ENCODE peak calls at places on chromosome 7, in four cellular contexts. One of them, this sample, is unnamed. For H3K27me3, the result is how much of the 10 kb centered on the place peaks cover.

GRCh38 chr7:130481898-130482297 is 10.0 kb upstream of the MEST start:
- DNase-seq in heart right ventricle: no peak
- DNase-seq in AG04450: no peak
- DNase-seq in aorta: no peak
- DNase-seq in this sample: no peak

GRCh38 chr7:83640240-83640639 is 8.7 kb downstream of the SEMA3E start:
- DNase-seq in heart right ventricle: no peak
- DNase-seq in AG04450: no peak
- DNase-seq in aorta: no peak
- DNase-seq in this sample: no peak

GRCh38 chr7:132029369-132030160 is 473.1 kb upstream of the PODXL start:
- DNase-seq in heart right ventricle: no peak
- DNase-seq in AG04450: no peak
- DNase-seq in aorta: no peak
- DNase-seq in this sample: no peak

GRCh38 chr7:87395442-87396020 is 50.1 kb downstream of the CROT start:
- DNase-seq in heart right ventricle: no peak
- DNase-seq in AG04450: no peak
- DNase-seq in aorta: no peak
- DNase-seq in this sample: no peak

GRCh38 chr7:100418930-100419659 is 9.4 kb downstream of the ZCWPW1 start:
- DNase-seq in heart right ventricle: no peak
- DNase-seq in AG04450: no peak
- DNase-seq in aorta: no peak
- DNase-seq in this sample: no peak

GRCh38 chr7:95933618-95934017 is 161.3 kb downstream of the DYNC1I1 start:
- DNase-seq in heart right ventricle: no peak
- DNase-seq in AG04450: no peak
- DNase-seq in aorta: no peak
- DNase-seq in this sample: no peak

GRCh38 chr7:137846588-137847417 is at the start of gene DGKI:
- DNase-seq in heart right ventricle: no peak
- DNase-seq in AG04450: no peak
- DNase-seq in aorta: peak
- DNase-seq in this sample: no peak

GRCh38 chr7:137164251-137164650 is 179.3 kb downstream of the PTN start:
- DNase-seq in heart right ventricle: no peak
- DNase-seq in AG04450: no peak
- DNase-seq in aorta: no peak
- DNase-seq in this sample: no peak

GRCh38 chr7:97844036-97844435 is 28.2 kb downstream of the ASNS start:
- DNase-seq in heart right ventricle: no peak
- DNase-seq in AG04450: no peak
- DNase-seq in aorta: no peak
- DNase-seq in this sample: no peak

DNA sequence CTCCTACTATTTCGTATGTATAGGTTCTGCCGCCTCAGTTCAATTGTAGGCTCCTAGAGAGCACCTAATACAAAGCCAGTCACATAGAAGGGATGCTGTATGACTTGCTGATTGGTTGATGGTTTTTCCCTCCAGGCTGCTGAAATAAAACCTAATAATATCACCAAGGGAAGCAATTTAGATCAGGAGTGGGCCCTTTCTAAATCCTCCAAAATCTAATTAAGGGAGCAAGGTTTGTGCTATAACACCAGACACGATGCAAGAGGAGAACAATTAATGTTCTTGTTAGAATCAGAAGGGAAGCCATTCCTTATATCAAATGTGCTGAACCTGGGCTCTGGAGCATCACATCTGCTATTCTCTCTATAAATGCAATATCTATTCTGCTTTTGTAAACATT is 42.0 kb upstream of the SLC13A1 start:
- DNase-seq in heart right ventricle: no peak
- DNase-seq in AG04450: no peak
- DNase-seq in aorta: no peak
- DNase-seq in this sample: no peak
- H3K4me3 ChIP-seq in heart right ventricle: no peak
- H3K4me3 ChIP-seq in AG04450: no peak
- H3K4me3 ChIP-seq in aorta: no peak
- H3K4me3 ChIP-seq in this sample: no peak

GRCh38 chr7:42090806-42091205 is 146.2 kb downstream of the GLI3 start:
- DNase-seq in heart right ventricle: no peak
- DNase-seq in AG04450: no peak
- DNase-seq in aorta: no peak
- DNase-seq in this sample: no peak
- H3K27me3 ChIP-seq in heart right ventricle: under half
- H3K27me3 ChIP-seq in AG04450: under half
- H3K27me3 ChIP-seq in aorta: under half
- H3K27me3 ChIP-seq in this sample: under half

DNA sequence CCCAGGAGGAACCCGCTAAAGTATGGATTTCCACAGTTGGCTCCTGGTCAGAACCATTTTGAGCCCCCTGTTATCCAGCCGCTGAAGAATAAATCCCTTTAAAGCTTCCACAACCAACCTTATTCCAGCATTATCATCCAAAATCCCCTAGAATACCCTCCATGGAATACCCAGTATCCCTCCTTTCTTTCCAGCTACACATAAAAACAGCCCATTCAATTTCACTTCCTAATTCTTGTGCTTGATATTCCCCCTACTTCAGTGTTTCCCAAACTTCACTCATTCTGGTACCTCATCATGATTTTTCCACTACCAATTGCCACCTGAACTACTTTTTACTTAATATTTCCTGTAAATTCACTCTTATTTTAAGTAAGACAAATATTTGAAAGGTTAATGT is 3.1 kb downstream of the MACC1 start:
- DNase-seq in heart right ventricle: no peak
- DNase-seq in AG04450: no peak
- DNase-seq in aorta: no peak
- DNase-seq in this sample: no peak
- H3K4me3 ChIP-seq in heart right ventricle: no peak
- H3K4me3 ChIP-seq in AG04450: no peak
- H3K4me3 ChIP-seq in aorta: no peak
- H3K4me3 ChIP-seq in this sample: no peak

GRCh38 chr7:128171342-128171918 is 69.6 kb upstream of the LEP start:
- DNase-seq in heart right ventricle: no peak
- DNase-seq in AG04450: no peak
- DNase-seq in aorta: no peak
- DNase-seq in this sample: no peak
- H3K27me3 ChIP-seq in heart right ventricle: half or more
- H3K27me3 ChIP-seq in AG04450: half or more
- H3K27me3 ChIP-seq in aorta: under half
- H3K27me3 ChIP-seq in this sample: under half

GRCh38 chr7:27172823-27173411 is 1.2 kb downstream of the HOXA10 start:
- DNase-seq in heart right ventricle: no peak
- DNase-seq in AG04450: no peak
- DNase-seq in aorta: peak
- DNase-seq in this sample: peak

GRCh38 chr7:27175005-27175625 is 995 bp upstream of the HOXA10 start:
- DNase-seq in heart right ventricle: no peak
- DNase-seq in AG04450: no peak
- DNase-seq in aorta: peak
- DNase-seq in this sample: peak

GRCh38 chr7:27175626-27176342 is 1.7 kb upstream of the HOXA10 start:
- DNase-seq in heart right ventricle: no peak
- DNase-seq in AG04450: no peak
- DNase-seq in aorta: peak
- DNase-seq in this sample: peak

GRCh38 chr7:27173412-27174076 is 576 bp downstream of the HOXA10 start:
- DNase-seq in heart right ventricle: no peak
- DNase-seq in AG04450: no peak
- DNase-seq in aorta: peak
- DNase-seq in this sample: peak

DNA sequence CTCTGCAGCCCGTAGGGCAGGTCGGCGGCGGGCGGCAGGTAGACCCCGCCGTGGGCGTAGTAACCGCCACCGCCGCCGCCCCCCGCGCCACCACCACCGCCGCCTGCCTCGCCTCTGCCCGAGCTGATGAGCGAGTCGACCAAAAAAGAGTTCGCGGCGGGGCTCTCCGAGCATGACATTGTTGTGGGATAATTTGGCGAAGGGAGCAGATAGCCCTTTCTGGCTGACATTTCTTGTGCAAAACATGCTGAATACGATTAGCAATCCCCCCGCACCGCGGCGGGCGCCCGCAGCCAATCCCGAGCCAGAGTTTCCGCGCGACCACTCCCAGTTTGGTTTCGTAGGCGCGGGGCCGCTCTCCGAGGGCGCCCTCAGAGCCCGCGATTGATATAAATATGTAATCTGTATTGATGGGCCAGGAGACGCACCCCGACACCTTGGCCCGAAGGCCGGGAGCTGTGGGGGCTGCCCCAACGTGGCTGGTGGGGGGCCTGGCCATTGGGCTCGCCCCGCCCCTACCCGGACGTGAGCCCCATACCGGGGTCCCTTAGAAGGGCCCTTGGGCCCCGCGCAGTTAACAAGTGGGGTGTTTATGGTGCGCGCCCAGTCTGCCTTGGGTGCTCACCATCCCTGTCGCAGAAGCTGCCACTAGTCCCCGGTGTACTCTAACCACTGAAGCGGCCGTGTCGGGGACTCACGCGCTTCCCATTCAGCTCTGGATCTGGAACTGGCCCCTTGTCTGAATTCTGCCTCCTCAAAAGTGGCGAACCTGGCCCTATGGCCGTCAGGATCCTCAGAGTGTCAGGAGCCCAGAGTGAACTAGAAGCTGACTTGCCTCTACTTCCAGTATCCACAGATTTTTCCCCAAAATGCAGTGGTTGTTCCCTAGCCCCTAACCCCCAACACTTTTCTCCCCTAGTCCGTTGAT is at the start of gene HOXA10:
- DNase-seq in heart right ventricle: no peak
- DNase-seq in AG04450: no peak
- DNase-seq in aorta: peak
- DNase-seq in this sample: peak
- H3K4me3 ChIP-seq in heart right ventricle: peak
- H3K4me3 ChIP-seq in AG04450: peak
- H3K4me3 ChIP-seq in aorta: peak
- H3K4me3 ChIP-seq in this sample: peak

GRCh38 chr7:128359939-128360338 is 1.6 kb downstream of the PRRT4 start:
- DNase-seq in heart right ventricle: no peak
- DNase-seq in AG04450: no peak
- DNase-seq in aorta: no peak
- DNase-seq in this sample: no peak
- H3K27me3 ChIP-seq in heart right ventricle: under half
- H3K27me3 ChIP-seq in AG04450: half or more
- H3K27me3 ChIP-seq in aorta: under half
- H3K27me3 ChIP-seq in this sample: under half

This sample was measured in RWPE2.